ENCODE peak calls at places on chromosomes 5 and 9, in five cellular contexts. T, N, D, A and P are unnamed samples.

GRCh38 chr5:149777382-149777781 is 47.3 kb downstream of the PPARGC1B start:
- DNase-seq in N (no peak), T (no peak), D (no peak), A (no peak), P (no peak)

GRCh38 chr9:130698514-130698913 is 4.9 kb downstream of the EXOSC2 start:
- DNase-seq in D (no peak), N (no peak), T (no peak), A (no peak), P (no peak)

GRCh38 chr9:74642376-74642775 is 145.2 kb downstream of the RORB start:
- DNase-seq in A (no peak), D (no peak), T (no peak), N (no peak), P (no peak)

GRCh38 chr9:17958363-17958762 is 379.5 kb downstream of the SH3GL2 start:
- DNase-seq in N (no peak), D (no peak), A (no peak), T (no peak), P (no peak)

GRCh38 chr5:43193952-43194321 is 1.9 kb downstream of the NIM1K start:
- DNase-seq in D (no peak), A (no peak), T (no peak), N (no peak), P (no peak)

GRCh38 chr5:174239718-174240117 is 194.2 kb downstream of the NSG2 start:
- DNase-seq in N (no peak), T (no peak), D (no peak), A (no peak), P (no peak)

GRCh38 chr9:78187763-78188495 is 47.9 kb upstream of the CEP78 start:
- DNase-seq in A (no peak), D (no peak), T (no peak), N (no peak), P (no peak)

GRCh38 chr5:149060325-149060724 is 2.5 kb downstream of the SH3TC2 start:
- DNase-seq in T (no peak), D (no peak), N (no peak), A (peak), P (no peak)